ENCODE peak calls at places on chromosomes 16 and 17, in seven cellular contexts. One of them, this sample, is unnamed.
A peak's percentile ranks its signal among the peaks of the same experiment; 100 is the strongest.

GRCh38 chr17:42578282-42578869 is 847 bp upstream of the PSMC3IP start:
- DNase-seq in GM12878: peak; percentile 92
- DNase-seq in SK-N-SH: peak; percentile 91
- DNase-seq in HCT116: peak; percentile 74
- DNase-seq in K562: peak; percentile 86
- DNase-seq in HepG2: peak; percentile 84
- DNase-seq in H1: peak; percentile 96
- DNase-seq in this sample: peak; percentile 87

GRCh38 chr17:15480209-15480608 is 12.8 kb upstream of the CDRT4 start:
- DNase-seq in GM12878: no peak
- DNase-seq in SK-N-SH: no peak
- DNase-seq in HCT116: no peak
- DNase-seq in K562: no peak
- DNase-seq in HepG2: no peak
- DNase-seq in H1: no peak
- DNase-seq in this sample: no peak

GRCh38 chr16:23640669-23640958 is 496 bp downstream of the PALB2 start:
- DNase-seq in GM12878: no peak
- DNase-seq in SK-N-SH: peak; percentile 41
- DNase-seq in HCT116: no peak
- DNase-seq in K562: no peak
- DNase-seq in HepG2: no peak
- DNase-seq in H1: no peak
- DNase-seq in this sample: no peak

GRCh38 chr16:58177347-58177710 is 20.6 kb downstream of the CSNK2A2 start:
- DNase-seq in GM12878: no peak
- DNase-seq in SK-N-SH: no peak
- DNase-seq in HCT116: no peak
- DNase-seq in K562: no peak
- DNase-seq in HepG2: no peak
- DNase-seq in H1: no peak
- DNase-seq in this sample: no peak

GRCh38 chr17:38604479-38605229 is 1.1 kb downstream of the SRCIN1 start:
- DNase-seq in GM12878: no peak
- DNase-seq in SK-N-SH: peak; percentile 69
- DNase-seq in HCT116: no peak
- DNase-seq in K562: peak; percentile 85
- DNase-seq in HepG2: peak; percentile 36
- DNase-seq in H1: peak; percentile 82
- DNase-seq in this sample: no peak

GRCh38 chr16:81713796-81714195 is 65.3 kb upstream of the PLCG2 start:
- DNase-seq in GM12878: no peak
- DNase-seq in SK-N-SH: no peak
- DNase-seq in HCT116: no peak
- DNase-seq in K562: no peak
- DNase-seq in HepG2: no peak
- DNase-seq in H1: no peak
- DNase-seq in this sample: no peak

GRCh38 chr17:77453613-77454559 is 313.1 kb downstream of the SEC14L1 start:
- DNase-seq in GM12878: no peak
- DNase-seq in SK-N-SH: no peak
- DNase-seq in HCT116: no peak
- DNase-seq in K562: peak; percentile 57
- DNase-seq in HepG2: peak; percentile 98
- DNase-seq in H1: no peak
- DNase-seq in this sample: peak; percentile 36

GRCh38 chr17:27990100-27990499 is 52.4 kb upstream of the NLK start:
- DNase-seq in GM12878: no peak
- DNase-seq in SK-N-SH: no peak
- DNase-seq in HCT116: no peak
- DNase-seq in K562: no peak
- DNase-seq in HepG2: no peak
- DNase-seq in H1: no peak
- DNase-seq in this sample: no peak

GRCh38 chr17:879546-879945 is 97.4 kb downstream of the MRM3 start:
- DNase-seq in GM12878: peak; percentile 5
- DNase-seq in SK-N-SH: no peak
- DNase-seq in HCT116: peak; percentile 89
- DNase-seq in K562: peak; percentile 61
- DNase-seq in HepG2: peak; percentile 45
- DNase-seq in H1: peak; percentile 87
- DNase-seq in this sample: peak; percentile 95

GRCh38 chr16:7714775-7715174 is 382.1 kb downstream of the RBFOX1 start:
- DNase-seq in GM12878: no peak
- DNase-seq in SK-N-SH: no peak
- DNase-seq in HCT116: no peak
- DNase-seq in K562: no peak
- DNase-seq in HepG2: no peak
- DNase-seq in H1: no peak
- DNase-seq in this sample: no peak

GRCh38 chr17:559699-560378 is 154.8 kb downstream of the VPS53 start:
- DNase-seq in GM12878: no peak
- DNase-seq in SK-N-SH: no peak
- DNase-seq in HCT116: no peak
- DNase-seq in K562: no peak
- DNase-seq in HepG2: no peak
- DNase-seq in H1: no peak
- DNase-seq in this sample: no peak

GRCh38 chr17:43832976-43833829 is at the start of gene MPP3:
- DNase-seq in GM12878: no peak
- DNase-seq in SK-N-SH: peak; percentile 97
- DNase-seq in HCT116: no peak
- DNase-seq in K562: peak; percentile 95
- DNase-seq in HepG2: no peak
- DNase-seq in H1: peak; percentile 68
- DNase-seq in this sample: peak; percentile 92

GRCh38 chr17:77717941-77718668 is 240.4 kb upstream of the TNRC6C start:
- DNase-seq in GM12878: no peak
- DNase-seq in SK-N-SH: no peak
- DNase-seq in HCT116: no peak
- DNase-seq in K562: no peak
- DNase-seq in HepG2: peak; percentile 46
- DNase-seq in H1: peak; percentile 32
- DNase-seq in this sample: no peak

GRCh38 chr16:8649829-8650554 is 24.4 kb upstream of the ABAT start:
- DNase-seq in GM12878: no peak
- DNase-seq in SK-N-SH: no peak
- DNase-seq in HCT116: no peak
- DNase-seq in K562: no peak
- DNase-seq in HepG2: peak; percentile 29
- DNase-seq in H1: no peak
- DNase-seq in this sample: no peak

GRCh38 chr17:29461807-29462206 is 71.6 kb downstream of the TAOK1 start:
- DNase-seq in GM12878: no peak
- DNase-seq in SK-N-SH: no peak
- DNase-seq in HCT116: no peak
- DNase-seq in K562: no peak
- DNase-seq in HepG2: no peak
- DNase-seq in H1: no peak
- DNase-seq in this sample: no peak

GRCh38 chr16:64051826-64052225 is 1070.0 kb downstream of the CDH11 start:
- DNase-seq in GM12878: no peak
- DNase-seq in SK-N-SH: no peak
- DNase-seq in HCT116: no peak
- DNase-seq in K562: no peak
- DNase-seq in HepG2: peak; percentile 32
- DNase-seq in H1: no peak
- DNase-seq in this sample: peak; percentile 39

GRCh38 chr16:47876494-47876893 is 279.3 kb downstream of the ABCC12 start:
- DNase-seq in GM12878: no peak
- DNase-seq in SK-N-SH: no peak
- DNase-seq in HCT116: no peak
- DNase-seq in K562: no peak
- DNase-seq in HepG2: no peak
- DNase-seq in H1: no peak
- DNase-seq in this sample: no peak

GRCh38 chr17:77361986-77362620 is 221.3 kb downstream of the SEC14L1 start:
- DNase-seq in GM12878: no peak
- DNase-seq in SK-N-SH: no peak
- DNase-seq in HCT116: no peak
- DNase-seq in K562: no peak
- DNase-seq in HepG2: no peak
- DNase-seq in H1: no peak
- DNase-seq in this sample: no peak

GRCh38 chr16:66064811-66065530 is 301.5 kb upstream of the CDH5 start:
- DNase-seq in GM12878: no peak
- DNase-seq in SK-N-SH: no peak
- DNase-seq in HCT116: no peak
- DNase-seq in K562: no peak
- DNase-seq in HepG2: no peak
- DNase-seq in H1: no peak
- DNase-seq in this sample: no peak

GRCh38 chr17:76341301-76341700 is 12.4 kb downstream of the PRPSAP1 start:
- DNase-seq in GM12878: no peak
- DNase-seq in SK-N-SH: no peak
- DNase-seq in HCT116: no peak
- DNase-seq in K562: no peak
- DNase-seq in HepG2: no peak
- DNase-seq in H1: no peak
- DNase-seq in this sample: no peak

GRCh38 chr16:77963185-77964044 is 58.9 kb upstream of the CLEC3A start:
- DNase-seq in GM12878: peak; percentile 52
- DNase-seq in SK-N-SH: no peak
- DNase-seq in HCT116: no peak
- DNase-seq in K562: no peak
- DNase-seq in HepG2: no peak
- DNase-seq in H1: peak; percentile 56
- DNase-seq in this sample: peak; percentile 61

GRCh38 chr16:49700928-49701685 is 154.8 kb downstream of the ZNF423 start:
- DNase-seq in GM12878: no peak
- DNase-seq in SK-N-SH: no peak
- DNase-seq in HCT116: no peak
- DNase-seq in K562: no peak
- DNase-seq in HepG2: no peak
- DNase-seq in H1: no peak
- DNase-seq in this sample: no peak

GRCh38 chr16:558298-559020 is 1.7 kb upstream of the PRR35 start:
- DNase-seq in GM12878: no peak
- DNase-seq in SK-N-SH: no peak
- DNase-seq in HCT116: no peak
- DNase-seq in K562: no peak
- DNase-seq in HepG2: peak; percentile 80
- DNase-seq in H1: no peak
- DNase-seq in this sample: no peak
- TF ChIP-seq JUND in GM12878: no peak
- TF ChIP-seq JUND in SK-N-SH: no peak
- TF ChIP-seq JUND in HCT116: no peak
- TF ChIP-seq JUND in K562: no peak
- TF ChIP-seq JUND in HepG2: no peak
- TF ChIP-seq JUND in H1: no peak
- TF ChIP-seq JUND in this sample: no peak

DNA sequence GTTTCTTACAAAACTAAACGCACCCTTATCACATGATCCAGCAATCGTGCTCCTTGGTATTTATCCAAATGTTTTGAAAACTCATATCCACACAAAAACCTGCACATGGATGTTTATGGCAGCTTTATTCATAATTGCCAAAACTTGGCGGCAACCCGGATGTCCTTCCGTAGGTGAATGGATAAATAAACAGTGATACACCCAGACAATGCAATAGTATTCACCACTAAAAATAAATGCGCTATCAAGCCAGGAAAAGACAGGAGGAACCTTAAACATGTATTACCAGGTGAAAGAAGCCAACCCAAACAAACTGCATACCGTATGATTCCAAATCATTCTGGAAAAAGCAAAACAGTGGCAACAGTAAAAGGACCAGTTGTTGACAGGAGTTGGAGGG is 10.0 kb downstream of the SPATA32 start:
- DNase-seq in GM12878: no peak
- DNase-seq in SK-N-SH: no peak
- DNase-seq in HCT116: no peak
- DNase-seq in K562: no peak
- DNase-seq in HepG2: no peak
- DNase-seq in H1: no peak
- DNase-seq in this sample: no peak
- TF ChIP-seq JUND in GM12878: no peak
- TF ChIP-seq JUND in SK-N-SH: no peak
- TF ChIP-seq JUND in HCT116: no peak
- TF ChIP-seq JUND in K562: no peak
- TF ChIP-seq JUND in HepG2: no peak
- TF ChIP-seq JUND in H1: no peak
- TF ChIP-seq JUND in this sample: no peak

DNA sequence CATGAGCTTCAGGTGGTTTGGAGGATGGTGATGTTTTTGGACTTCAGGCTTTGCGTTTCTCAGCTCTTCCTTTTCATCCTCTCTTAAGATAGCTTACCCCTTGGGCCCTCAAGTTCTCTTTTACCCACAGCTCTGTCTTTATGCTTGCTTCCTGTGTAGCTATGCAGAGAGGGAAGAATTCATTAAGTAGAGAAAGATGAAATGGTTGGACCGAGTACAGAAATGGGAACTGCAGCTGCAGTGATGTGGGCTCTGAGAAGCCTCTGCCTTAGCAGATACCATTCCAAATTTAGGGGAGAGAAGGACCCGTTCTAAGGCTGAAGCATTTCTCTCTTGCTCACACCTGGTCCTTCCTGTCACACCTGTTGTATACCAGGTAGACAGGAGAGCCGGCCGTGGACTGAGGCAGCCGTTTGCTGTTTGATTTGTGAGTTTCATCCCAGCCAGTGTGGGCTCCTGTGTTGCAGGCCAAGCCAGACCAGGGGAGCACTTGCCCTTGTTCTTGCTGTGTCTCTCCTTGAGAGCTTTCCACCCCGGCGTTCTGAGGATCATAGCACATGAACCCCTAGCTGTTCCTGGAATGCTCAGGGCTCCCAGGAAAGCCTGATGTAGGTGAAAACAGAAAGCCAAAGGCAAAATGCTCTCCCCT is 392.7 kb downstream of the CPPED1 start:
- DNase-seq in GM12878: no peak
- DNase-seq in SK-N-SH: no peak
- DNase-seq in HCT116: no peak
- DNase-seq in K562: no peak
- DNase-seq in HepG2: no peak
- DNase-seq in H1: no peak
- DNase-seq in this sample: no peak
- TF ChIP-seq JUND in GM12878: no peak
- TF ChIP-seq JUND in SK-N-SH: no peak
- TF ChIP-seq JUND in HCT116: no peak
- TF ChIP-seq JUND in K562: no peak
- TF ChIP-seq JUND in HepG2: no peak
- TF ChIP-seq JUND in H1: no peak
- TF ChIP-seq JUND in this sample: no peak

DNA sequence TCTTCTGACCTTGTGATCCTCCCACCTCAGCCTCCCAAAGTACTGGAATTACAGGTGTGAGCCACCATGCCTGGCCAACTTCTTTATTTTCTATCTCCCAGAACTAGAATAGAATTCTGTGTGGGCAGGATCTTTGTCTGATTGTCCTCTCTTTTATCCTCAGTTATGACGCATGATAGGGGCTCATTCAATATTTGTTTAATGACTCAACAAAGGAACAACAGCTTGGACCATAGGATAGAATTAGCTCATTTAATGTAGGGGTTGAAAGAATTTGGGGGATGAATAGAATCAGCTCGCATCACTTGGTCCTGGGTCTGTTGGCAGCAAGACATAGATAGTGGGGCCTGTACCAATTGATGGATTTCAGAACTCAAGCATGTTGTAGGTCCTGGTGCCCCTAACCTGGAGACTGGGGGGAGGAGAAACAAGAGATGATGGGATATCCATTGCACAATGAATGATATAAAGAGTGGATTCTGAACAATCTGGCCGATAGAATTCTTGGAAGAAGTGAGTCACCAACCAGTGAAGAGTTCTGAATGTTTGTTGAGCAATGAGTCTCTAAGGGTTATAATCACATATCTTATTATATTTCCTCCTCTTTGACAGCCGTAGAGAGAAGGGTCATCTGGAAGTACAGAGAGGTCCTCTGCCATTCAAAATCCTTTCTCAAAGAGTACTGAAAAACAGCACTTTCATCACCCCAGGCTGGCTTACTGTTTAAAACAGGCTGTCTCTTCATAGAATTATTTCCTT is 250.2 kb downstream of the HS3ST4 start:
- DNase-seq in GM12878: no peak
- DNase-seq in SK-N-SH: no peak
- DNase-seq in HCT116: no peak
- DNase-seq in K562: no peak
- DNase-seq in HepG2: no peak
- DNase-seq in H1: no peak
- DNase-seq in this sample: no peak
- TF ChIP-seq JUND in GM12878: no peak
- TF ChIP-seq JUND in SK-N-SH: no peak
- TF ChIP-seq JUND in HCT116: no peak
- TF ChIP-seq JUND in K562: no peak
- TF ChIP-seq JUND in HepG2: no peak
- TF ChIP-seq JUND in H1: no peak
- TF ChIP-seq JUND in this sample: no peak

This sample was measured in T47D.